ENCODE peak calls at places on chromosomes 16 and 17, in six cellular contexts. U, I, F, P, D and S are unnamed samples.

GRCh38 chr16:1980026-1980769 is 1.1 kb downstream of the NOXO1 start:
- DNase-seq in U (no peak), I (no peak), F (no peak), P (no peak), D (no peak), S (no peak)

GRCh38 chr17:41773190-41773588 is 13.3 kb downstream of the JUP start:
- DNase-seq in U (peak), I (no peak), F (no peak), P (peak), D (no peak), S (no peak)

GRCh38 chr17:35568561-35568960 is 7.9 kb upstream of the SLFN14 start:
- DNase-seq in U (no peak), I (no peak), F (no peak), P (no peak), D (peak), S (peak)

GRCh38 chr17:49913226-49914095 is 55.5 kb upstream of the DLX4 start:
- DNase-seq in U (no peak), I (no peak), F (no peak), P (no peak), D (no peak), S (no peak)

GRCh38 chr16:53734908-53735307 is 31.0 kb downstream of the FTO start:
- DNase-seq in U (no peak), I (no peak), F (no peak), P (no peak), D (no peak), S (no peak)

GRCh38 chr17:81995463-81996231 is 18.2 kb downstream of the ASPSCR1 start:
- DNase-seq in U (no peak), I (no peak), F (no peak), P (no peak), D (no peak), S (no peak)

GRCh38 chr16:69131749-69132423 is 502 bp downstream of the CHTF8 start:
- DNase-seq in U (peak), I (peak), F (peak), P (peak), D (peak), S (peak)

GRCh38 chr16:54142787-54143186 is 143.8 kb downstream of the IRX3 start:
- DNase-seq in U (no peak), I (no peak), F (no peak), P (no peak), D (no peak), S (no peak)

GRCh38 chr16:66408181-66409048 is 18.7 kb upstream of the BEAN1 start:
- DNase-seq in U (peak), I (no peak), F (no peak), P (no peak), D (peak), S (no peak)

GRCh38 chr16:84084570-84085270 is 32.0 kb downstream of the MBTPS1 start:
- DNase-seq in U (no peak), I (peak), F (peak), P (peak), D (peak), S (peak)

GRCh38 chr16:57372372-57373116 is at the start of gene CX3CL1:
- DNase-seq in U (no peak), I (no peak), F (no peak), P (peak), D (no peak), S (no peak)